ENCODE peak calls at places on chromosomes 11 and 22, in four cellular contexts. Z is activated CD4-positive, alpha-beta T cell treated with anti-CD3 and anti-CD28 coated beads, Interleukin-2, amount 50 U/mL, for 48 hours; R is H54; F is midbrain. J is an unnamed sample.
A peak's percentile ranks its signal among the peaks of the same experiment; 100 is the strongest.

GRCh38 chr22:28574159-28574788 is 105.4 kb downstream of the TTC28 start:
- DNase-seq in Z (no peak), R (no peak), F (no peak), J (no peak)

GRCh38 chr11:66850588-66851250 is 6.1 kb upstream of the LRFN4 start:
- DNase-seq in Z (no peak), R (no peak), F (no peak), J (no peak)

GRCh38 chr11:104163100-104164027 is 583 bp downstream of the PDGFD start:
- DNase-seq in Z (no peak), R (peak; percentile 5), F (no peak), J (peak; percentile 23)

GRCh38 chr11:102111011-102111786 is 952 bp downstream of the YAP1 start:
- DNase-seq in Z (no peak), R (peak; percentile 26), F (peak; percentile 69), J (peak; percentile 88)

GRCh38 chr11:126430581-126431320 is 75.3 kb downstream of the ST3GAL4 start:
- DNase-seq in Z (no peak), R (no peak), F (no peak), J (no peak)

GRCh38 chr11:116170526-116171120 is 602.2 kb downstream of the BUD13 start:
- DNase-seq in Z (no peak), R (no peak), F (no peak), J (no peak)

GRCh38 chr11:66082936-66083698 is 13.0 kb downstream of the PACS1 start:
- DNase-seq in Z (no peak), R (no peak), F (no peak), J (peak; percentile 44)

GRCh38 chr11:504053-504993 is 2.7 kb downstream of the RNH1 start:
- DNase-seq in Z (peak; percentile 13), R (no peak), F (no peak), J (no peak)

GRCh38 chr11:111376453-111376871 is 2.6 kb downstream of the POU2AF1 start:
- DNase-seq in Z (peak; percentile 40), R (no peak), F (no peak), J (no peak)

GRCh38 chr11:94417386-94417987 is 16.3 kb upstream of the GPR83 start:
- DNase-seq in Z (no peak), R (no peak), F (peak; percentile 28), J (peak; percentile 45)

GRCh38 chr11:72223615-72224586 is 666 bp upstream of the INPPL1 start:
- DNase-seq in Z (peak; percentile 68), R (no peak), F (peak; percentile 44), J (peak; percentile 78)

GRCh38 chr22:44739024-44739423 is 13.4 kb upstream of the ARHGAP8 start:
- DNase-seq in Z (no peak), R (no peak), F (no peak), J (no peak)

GRCh38 chr11:84812351-84813083 is 814.6 kb downstream of the DLG2 start:
- DNase-seq in Z (no peak), R (no peak), F (no peak), J (peak; percentile 2)

GRCh38 chr11:69000391-69000790 is 12.7 kb downstream of the MRGPRF start:
- DNase-seq in Z (no peak), R (no peak), F (no peak), J (no peak)

GRCh38 chr11:61787928-61788491 is 4.4 kb downstream of the TMEM258 start:
- DNase-seq in Z (no peak), R (peak; percentile 54), F (peak; percentile 74), J (peak; percentile 74)